ENCODE peak calls at places on chromosome 4, in seven cellular contexts. R is SK-N-SH, S is pancreas, Z is cardiac muscle cell, C is neuronal stem cell, J is transverse colon, P is Panc1. E is an unnamed sample.
A peak's percentile ranks its signal among the peaks of the same experiment; 100 is the strongest.

GRCh38 chr4:88585908-88586307 is 6.4 kb upstream of the HERC3 start:
- DNase-seq in P (no peak), S (no peak), R (no peak), J (no peak), Z (no peak), C (no peak), E (no peak)

GRCh38 chr4:20773144-20773997 is 73.1 kb downstream of the PACRGL start:
- DNase-seq in C (peak; percentile 67), J (peak; percentile 20), P (peak; percentile 15), Z (peak; percentile 79), S (peak; percentile 34), R (peak; percentile 52), E (peak; percentile 85)

GRCh38 chr4:184477201-184477999 is 3.0 kb upstream of the IRF2 start:
- DNase-seq in C (no peak), P (no peak), R (no peak), J (no peak), Z (no peak), S (no peak), E (peak; percentile 17)

GRCh38 chr4:163911891-163912290 is 417.4 kb downstream of the TMA16 start:
- DNase-seq in Z (no peak), C (no peak), J (no peak), S (no peak), R (no peak), P (no peak), E (no peak)

GRCh38 chr4:6925357-6925836 is 15.8 kb downstream of the TBC1D14 start:
- DNase-seq in P (no peak), S (no peak), R (no peak), Z (no peak), J (no peak), C (no peak), E (no peak)

GRCh38 chr4:146232131-146232722 is 17.9 kb downstream of the REELD1 start:
- DNase-seq in S (no peak), Z (no peak), P (no peak), R (no peak), C (no peak), J (no peak), E (no peak)

GRCh38 chr4:37767546-37767945 is 58.9 kb upstream of the PGM2 start:
- DNase-seq in S (peak; percentile 70), R (no peak), C (no peak), Z (peak; percentile 79), J (peak; percentile 57), P (no peak), E (no peak)

GRCh38 chr4:109803924-109804571 is 2.2 kb upstream of the CFI start:
- DNase-seq in P (no peak), C (peak; percentile 45), J (peak; percentile 8), Z (peak; percentile 68), S (no peak), R (peak; percentile 49), E (peak; percentile 73)

GRCh38 chr4:72468904-72469502 is 100.0 kb downstream of the ADAMTS3 start:
- DNase-seq in Z (peak; percentile 52), R (no peak), J (no peak), P (no peak), S (no peak), C (no peak), E (peak; percentile 61)

GRCh38 chr4:177051473-177052060 is 258.1 kb upstream of the NEIL3 start:
- DNase-seq in R (peak; percentile 10), P (no peak), S (peak; percentile 12), C (peak; percentile 15), Z (peak; percentile 42), J (peak; percentile 7), E (peak; percentile 80)

GRCh38 chr4:1346781-1347409 is at the start of gene UVSSA:
- DNase-seq in R (peak; percentile 99), P (peak; percentile 92), S (peak; percentile 100), J (peak; percentile 100), Z (peak; percentile 100), C (peak; percentile 100), E (peak; percentile 100)

GRCh38 chr4:88035292-88035691 is 27.9 kb downstream of the PKD2 start:
- DNase-seq in P (no peak), R (no peak), Z (no peak), J (no peak), C (no peak), S (no peak), E (no peak)

GRCh38 chr4:111027526-111027925 is 404.6 kb upstream of the PITX2 start:
- DNase-seq in J (no peak), C (no peak), R (no peak), Z (no peak), P (no peak), S (no peak), E (no peak)

GRCh38 chr4:123304151-123305021 is 92.2 kb upstream of the SPRY1 start:
- DNase-seq in R (no peak), Z (no peak), C (peak; percentile 89), S (no peak), J (no peak), P (no peak), E (peak; percentile 94)

GRCh38 chr4:55765070-55765469 is 54.5 kb upstream of the EXOC1L start:
- DNase-seq in P (no peak), S (no peak), J (no peak), C (no peak), R (no peak), Z (no peak), E (no peak)

GRCh38 chr4:111434581-111434980 is 710.7 kb upstream of the FAM241A start:
- DNase-seq in S (no peak), P (no peak), J (peak; percentile 71), R (no peak), Z (no peak), C (no peak), E (no peak)

GRCh38 chr4:73962724-73963123 is 19.1 kb downstream of the PF4 start:
- DNase-seq in P (no peak), C (no peak), Z (no peak), R (no peak), J (no peak), S (no peak), E (no peak)

GRCh38 chr4:88613417-88613875 is 21.2 kb downstream of the HERC3 start:
- DNase-seq in S (no peak), Z (no peak), P (no peak), R (no peak), C (no peak), J (no peak), E (no peak)

DNA sequence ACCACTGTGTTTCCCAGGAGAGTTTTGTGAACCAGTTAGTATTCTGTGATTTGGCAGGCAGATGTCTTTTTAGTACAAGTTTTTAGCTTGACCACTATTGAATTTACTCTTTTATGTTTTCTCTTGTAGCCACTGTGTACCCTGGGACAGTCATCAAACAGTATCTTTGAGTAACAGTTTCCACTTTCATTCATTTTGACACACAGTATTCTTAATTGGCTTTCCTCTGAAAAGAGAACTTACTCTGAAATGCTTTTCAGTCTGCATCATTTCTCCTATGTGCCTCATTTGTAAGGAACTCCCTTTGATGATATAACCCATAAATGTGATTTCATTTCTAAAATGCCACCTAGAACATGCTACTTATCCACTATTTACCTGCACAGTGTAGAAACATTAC is 476.5 kb downstream of the PDGFC start:
- DNase-seq in R (no peak), J (no peak), Z (no peak), S (no peak), C (no peak), P (no peak), E (no peak)
- H3K4me1 ChIP-seq in R (no peaks in the 10 kb centered on the region), J (no peaks in the 10 kb centered on the region), Z (no peaks in the 10 kb centered on the region), S (no peaks in the 10 kb centered on the region), C (no peaks in the 10 kb centered on the region), P (no peaks in the 10 kb centered on the region), E (no peaks in the 10 kb centered on the region)

GRCh38 chr4:113961322-113961698 is 18.1 kb downstream of the ARSJ start:
- DNase-seq in R (no peak), J (no peak), C (no peak), S (no peak), Z (peak; percentile 85), P (no peak), E (no peak)
- H3K4me1 ChIP-seq in R (peaks cover 12% of the 10 kb centered on the region), J (peaks cover 18% of the 10 kb centered on the region), C (no peaks in the 10 kb centered on the region), S (peaks cover 5% of the 10 kb centered on the region), Z (no peaks in the 10 kb centered on the region), P (peaks cover 60% of the 10 kb centered on the region), E (no peaks in the 10 kb centered on the region)

DNA sequence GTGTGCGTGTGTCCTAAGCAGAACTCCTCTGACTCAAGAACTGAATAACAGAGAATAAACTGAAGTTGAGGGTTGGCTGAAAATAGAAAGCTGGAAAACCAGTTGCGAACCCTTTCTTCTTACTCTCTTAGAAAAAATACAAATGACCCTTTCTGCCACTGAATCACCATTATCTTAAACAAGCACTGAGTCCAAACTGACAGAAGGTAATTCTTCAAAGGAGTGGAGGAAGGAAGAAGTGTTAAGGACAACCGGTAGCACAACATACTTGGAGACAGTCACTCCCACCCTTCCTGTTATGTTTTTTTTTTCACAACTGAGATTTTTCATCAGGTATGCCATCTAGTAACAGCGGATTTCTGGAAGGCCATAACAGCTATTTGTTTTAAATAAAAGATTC is 38.1 kb downstream of the HELQ start:
- DNase-seq in S (no peak), J (no peak), P (no peak), Z (no peak), R (no peak), C (no peak), E (no peak)
- H3K4me1 ChIP-seq in S (no peaks in the 10 kb centered on the region), J (no peaks in the 10 kb centered on the region), P (no peaks in the 10 kb centered on the region), Z (no peaks in the 10 kb centered on the region), R (no peaks in the 10 kb centered on the region), C (no peaks in the 10 kb centered on the region), E (no peaks in the 10 kb centered on the region)

GRCh38 chr4:173191623-173192041 is 23.0 kb downstream of the GALNT7 start:
- DNase-seq in R (no peak), Z (no peak), S (no peak), C (no peak), P (no peak), J (no peak), E (no peak)
- H3K4me1 ChIP-seq in R (no peaks in the 10 kb centered on the region), Z (no peaks in the 10 kb centered on the region), S (peaks cover 30% of the 10 kb centered on the region), C (peaks cover 16% of the 10 kb centered on the region), P (peaks cover 91% of the 10 kb centered on the region), J (peaks cover 50% of the 10 kb centered on the region), E (peaks cover 11% of the 10 kb centered on the region)

GRCh38 chr4:147772056-147772455 is 40.2 kb downstream of the ARHGAP10 start:
- DNase-seq in S (no peak), Z (no peak), J (no peak), C (no peak), P (no peak), R (no peak), E (no peak)
- H3K4me1 ChIP-seq in S (peaks cover 28% of the 10 kb centered on the region), Z (peaks cover 24% of the 10 kb centered on the region), J (peaks cover 25% of the 10 kb centered on the region), C (no peaks in the 10 kb centered on the region), P (peaks cover 3% of the 10 kb centered on the region), R (peaks cover 28% of the 10 kb centered on the region), E (peaks cover 26% of the 10 kb centered on the region)

GRCh38 chr4:48538358-48538757 is 48.3 kb downstream of the ZAR1 start:
- DNase-seq in P (no peak), J (no peak), Z (no peak), C (no peak), R (no peak), S (no peak), E (no peak)

GRCh38 chr4:48542888-48543287 is 52.8 kb downstream of the ZAR1 start:
- DNase-seq in S (no peak), R (no peak), C (no peak), J (no peak), P (no peak), Z (no peak), E (no peak)

GRCh38 chr4:48546336-48546735 is 56.3 kb downstream of the ZAR1 start:
- DNase-seq in Z (peak; percentile 65), P (peak; percentile 7), R (no peak), C (peak; percentile 23), J (no peak), S (peak; percentile 12), E (peak; percentile 51)

GRCh38 chr4:48543796-48544195 is 53.7 kb downstream of the ZAR1 start:
- DNase-seq in P (no peak), R (no peak), C (no peak), J (no peak), Z (no peak), S (no peak), E (no peak)
- H3K4me1 ChIP-seq in P (no peaks in the 10 kb centered on the region), R (no peaks in the 10 kb centered on the region), C (peaks cover 4% of the 10 kb centered on the region), J (no peaks in the 10 kb centered on the region), Z (no peaks in the 10 kb centered on the region), S (no peaks in the 10 kb centered on the region), E (no peaks in the 10 kb centered on the region)

GRCh38 chr4:186780291-186781031 is 56.8 kb upstream of the FAT1 start:
- DNase-seq in R (no peak), P (no peak), S (no peak), C (no peak), J (no peak), Z (no peak), E (no peak)
- H3K4me1 ChIP-seq in R (no peaks in the 10 kb centered on the region), P (peaks cover 10% of the 10 kb centered on the region), S (peaks cover 10% of the 10 kb centered on the region), C (peaks cover 4% of the 10 kb centered on the region), J (no peaks in the 10 kb centered on the region), Z (peaks cover 6% of the 10 kb centered on the region), E (no peaks in the 10 kb centered on the region)